ENCODE peak calls at places on chromosomes 11 and 22, in four cellular contexts. P is thoracic aorta, A is tibial nerve, I is upper lobe of right lung. H is an unnamed sample.

GRCh38 chr11:114964676-114965214 is 286.4 kb downstream of the NXPE2 start:
- DNase-seq in P (no peak), I (no peak), A (no peak), H (no peak)

GRCh38 chr11:13055200-13055599 is 46.1 kb downstream of the RASSF10 start:
- DNase-seq in A (no peak), P (no peak), I (no peak), H (no peak)

GRCh38 chr22:30893434-30894370 is 74.9 kb downstream of the MORC2 start:
- DNase-seq in I (peak), A (no peak), P (no peak), H (peak)

GRCh38 chr11:69770525-69770924 is 4.6 kb downstream of the FGF4 start:
- DNase-seq in I (no peak), A (no peak), P (no peak), H (no peak)

GRCh38 chr22:38758276-38758945 is 2.6 kb upstream of the SUN2 start:
- DNase-seq in A (no peak), P (no peak), I (no peak), H (no peak)

GRCh38 chr11:12278766-12279671 is 98.4 kb upstream of the PARVA start:
- DNase-seq in A (no peak), P (no peak), I (no peak), H (no peak)

GRCh38 chr11:72735495-72736027 is 16.6 kb downstream of the ARAP1 start:
- DNase-seq in P (no peak), I (no peak), A (no peak), H (no peak)

GRCh38 chr11:95698939-95699562 is 90.5 kb downstream of the FAM76B start:
- DNase-seq in P (no peak), I (no peak), A (no peak), H (peak)

GRCh38 chr11:35237860-35238715 is 99.1 kb downstream of the CD44 start:
- DNase-seq in A (peak), I (no peak), P (no peak), H (peak)

GRCh38 chr22:23278883-23279675 is 98.8 kb downstream of the BCR start:
- DNase-seq in P (no peak), I (peak), A (no peak), H (no peak)

GRCh38 chr11:66851698-66852465 is 5.0 kb upstream of the LRFN4 start:
- DNase-seq in I (peak), A (no peak), P (no peak), H (no peak)

GRCh38 chr11:91776660-91777059 is 448.0 kb upstream of the FAT3 start:
- DNase-seq in I (no peak), P (no peak), A (no peak), H (no peak)

GRCh38 chr11:19832166-19832750 is 119.6 kb downstream of the NAV2 start:
- DNase-seq in A (no peak), I (no peak), P (no peak), H (no peak)

GRCh38 chr22:44996120-44996519 is 13.7 kb downstream of the PHF21B start:
- DNase-seq in P (no peak), I (no peak), A (no peak), H (no peak)

GRCh38 chr11:79400717-79401330 is 40.0 kb downstream of the TENM4 start:
- DNase-seq in I (peak), P (no peak), A (no peak), H (no peak)

DNA sequence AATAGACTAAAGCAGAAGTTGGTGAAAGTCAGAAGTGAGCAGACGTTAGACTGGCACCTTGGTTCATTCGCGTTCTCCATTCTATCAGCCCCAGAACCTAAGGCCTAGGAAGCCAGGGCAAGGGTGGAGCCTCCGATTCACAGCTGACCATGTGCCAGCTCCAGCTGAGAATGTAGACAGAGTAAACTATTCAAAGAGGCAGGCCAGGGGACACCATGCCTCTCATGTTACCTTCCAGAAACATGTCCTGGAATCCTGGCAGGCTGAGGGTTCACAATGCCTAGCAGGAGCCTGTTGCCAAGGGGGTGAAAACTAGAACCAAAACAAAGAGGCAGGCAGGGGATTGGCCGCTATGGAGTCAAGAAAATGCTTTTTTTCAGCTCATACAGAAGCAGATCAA is 224.4 kb upstream of the POU2AF2 start:
- DNase-seq in P (no peak), A (no peak), I (no peak), H (no peak)
- H3K4me3 ChIP-seq in P (no peak), A (no peak), I (no peak), H (no peak)

GRCh38 chr11:71472941-71473792 is 20.2 kb downstream of the NADSYN1 start:
- DNase-seq in A (no peak), P (no peak), I (no peak), H (no peak)
- H3K27ac ChIP-seq in A (no peak), P (no peak), I (no peak), H (no peak)

GRCh38 chr11:65434057-65434666 is 11.6 kb downstream of the NEAT1 start:
- DNase-seq in A (no peak), P (no peak), I (no peak), H (no peak)
- H3K4me3 ChIP-seq in A (no peak), P (peak), I (no peak), H (peak)

DNA sequence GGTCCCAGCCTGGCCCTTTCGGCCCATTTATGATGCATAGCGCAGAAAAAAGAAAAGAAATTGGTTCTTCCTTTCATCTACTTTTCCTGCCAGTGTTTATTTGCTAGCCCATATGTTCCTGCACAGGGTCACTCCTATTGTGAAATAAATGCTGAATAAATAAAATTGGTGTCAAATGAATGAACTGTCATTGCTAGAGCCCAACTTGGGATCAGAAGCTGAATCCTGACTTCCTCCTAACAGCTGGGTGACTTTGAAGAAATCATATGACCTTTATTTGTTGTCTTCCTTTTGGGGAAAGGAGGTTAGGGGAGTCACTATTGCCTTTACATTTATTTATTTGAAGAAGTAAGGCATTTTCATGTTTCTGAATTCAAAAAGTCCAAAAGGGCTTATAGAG is 92.0 kb downstream of the PRR5L start:
- DNase-seq in A (no peak), I (no peak), P (no peak), H (no peak)
- H3K27ac ChIP-seq in A (no peak), I (no peak), P (no peak), H (no peak)

DNA sequence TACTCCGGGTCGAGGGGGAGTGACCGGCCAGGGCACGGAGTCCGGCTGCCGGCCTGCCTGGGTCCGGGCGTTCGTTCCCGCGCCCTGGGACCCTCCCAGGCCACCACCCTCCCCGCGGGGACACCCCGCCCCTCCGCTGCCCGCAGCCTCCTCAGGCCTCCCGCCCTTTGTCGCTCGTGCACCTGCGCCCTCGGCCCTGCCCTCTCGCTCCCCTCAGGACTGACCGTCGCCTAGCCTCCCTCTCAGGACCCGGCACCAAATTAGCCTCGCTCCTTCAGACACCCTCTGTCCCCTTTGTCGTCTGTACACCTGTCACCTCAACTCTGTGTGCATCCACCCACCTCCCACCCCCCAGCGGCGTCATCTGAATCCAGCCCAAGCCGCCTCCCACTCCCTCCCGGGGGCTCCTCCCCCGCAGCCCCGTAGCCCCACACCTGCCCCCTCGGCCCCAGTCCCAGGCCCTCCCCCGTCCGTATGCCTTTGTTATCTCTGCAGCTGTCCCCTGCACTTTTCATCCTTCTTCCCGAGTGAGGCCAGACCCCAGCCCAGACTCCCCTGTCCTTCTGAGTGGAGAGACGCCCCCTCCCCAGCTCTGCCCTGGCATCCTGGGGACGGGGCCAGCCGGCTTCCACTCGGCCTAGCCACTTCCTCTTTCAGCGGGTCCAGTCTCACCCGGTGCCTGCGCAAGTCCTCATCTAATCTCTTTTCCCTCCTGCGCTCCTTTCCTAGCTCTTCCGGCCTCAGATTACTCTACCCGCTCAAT is 643 bp downstream of the TIGD3 start:
- DNase-seq in I (peak), P (no peak), A (no peak), H (no peak)
- H3K4me3 ChIP-seq in I (peak), P (peak), A (peak), H (peak)

DNA sequence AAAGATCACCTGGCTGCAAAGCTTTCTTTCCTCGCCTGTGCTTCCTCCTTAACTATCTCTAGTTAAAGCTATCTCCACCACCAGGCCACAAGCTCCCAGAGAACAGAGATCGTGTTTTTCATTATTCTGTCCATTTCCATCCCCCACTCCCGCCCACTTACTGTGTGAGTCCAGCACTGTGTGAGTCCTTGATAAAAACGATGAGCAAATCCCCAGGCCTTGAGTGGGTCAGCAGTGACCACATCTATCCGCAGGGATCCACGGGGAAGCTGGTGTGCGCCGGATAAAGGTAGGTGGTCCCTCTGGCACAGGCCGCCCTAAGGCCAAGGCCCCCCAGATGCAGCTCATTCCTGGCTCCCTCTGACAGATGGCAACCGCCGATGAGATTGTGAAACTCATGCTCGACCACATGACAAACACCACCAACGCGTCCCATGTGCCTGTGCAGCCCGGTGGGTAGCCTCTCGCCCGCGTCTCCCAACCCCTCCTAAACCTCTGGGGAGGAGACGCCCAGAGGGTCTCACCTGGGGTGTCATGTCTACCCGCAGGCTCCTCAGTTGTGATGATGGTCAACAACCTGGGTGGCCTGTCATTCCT is 9.3 kb downstream of the TKFC start:
- DNase-seq in I (no peak), P (no peak), A (no peak), H (no peak)
- H3K27ac ChIP-seq in I (no peak), P (no peak), A (no peak), H (no peak)

DNA sequence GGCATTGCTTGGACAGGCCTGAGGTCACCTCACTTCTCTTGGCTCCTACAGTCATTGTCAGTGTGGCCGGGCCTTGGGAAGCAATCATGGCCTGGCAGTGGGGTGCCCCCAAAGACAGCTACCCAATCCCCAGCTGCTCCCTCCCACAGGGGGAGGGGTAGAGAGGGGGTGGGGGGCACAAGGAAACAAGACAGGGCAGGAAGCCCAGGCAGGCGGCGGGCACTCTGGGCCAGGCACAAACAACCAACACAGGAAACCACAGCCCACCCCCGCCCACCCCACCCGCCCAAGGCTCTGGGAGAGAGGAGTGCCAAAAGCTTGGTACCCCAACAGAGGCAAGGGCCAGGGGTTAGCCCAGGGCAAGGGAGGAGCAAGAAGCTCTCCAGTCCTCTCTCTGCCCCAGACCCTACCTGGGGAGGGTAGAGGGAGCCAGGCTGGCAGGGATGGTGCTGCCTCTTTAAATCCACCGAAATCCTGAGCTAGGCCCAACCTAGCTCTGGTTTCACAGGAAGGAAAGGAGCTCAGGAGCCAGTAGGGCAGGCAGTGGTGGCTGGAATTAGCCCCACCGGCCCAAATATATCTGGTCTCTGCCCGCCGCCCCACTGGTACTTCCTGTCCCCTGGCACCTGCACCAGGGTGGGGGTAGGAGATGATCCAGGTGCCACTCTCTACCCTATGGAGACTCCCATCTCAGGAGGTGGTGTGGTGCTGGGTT is 12.2 kb downstream of the BCL9L start:
- DNase-seq in I (no peak), A (no peak), P (no peak), H (no peak)
- H3K4me3 ChIP-seq in I (peak), A (peak), P (peak), H (peak)

DNA sequence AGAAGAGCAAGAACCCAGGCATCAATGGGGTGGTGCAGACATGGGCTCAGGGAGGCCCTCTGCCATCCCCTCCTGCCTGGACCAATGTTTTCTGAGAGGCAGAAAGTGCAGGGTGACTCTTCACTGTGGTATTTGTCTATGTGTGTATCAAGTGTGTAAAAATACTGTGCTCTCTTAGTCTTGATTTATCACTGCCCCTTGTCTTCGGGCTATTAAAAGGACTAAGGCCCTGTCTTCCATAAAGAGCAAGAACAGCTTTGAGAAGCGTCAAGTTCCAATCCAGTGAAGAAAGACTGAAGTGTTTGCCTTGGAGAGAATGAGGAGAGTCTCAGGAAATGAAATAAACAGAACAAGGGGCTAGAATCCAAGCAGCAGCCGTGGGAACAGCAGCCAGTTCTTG is 14.4 kb downstream of the PRSS23 start:
- DNase-seq in P (no peak), I (no peak), A (no peak), H (no peak)
- H3K27ac ChIP-seq in P (peak), I (peak), A (no peak), H (peak)